ENCODE peak calls at places on chromosomes 16 and 17, in nine cellular contexts. One of them, this sample, is unnamed. For H3K4me1, the result is how much of the 10 kb centered on the place peaks cover.

GRCh38 chr17:39608601-39609000 is 881 bp upstream of the NEUROD2 start:
- DNase-seq in breast epithelium: no peak
- DNase-seq in stomach: no peak
- DNase-seq in esophagus muscularis mucosa: no peak
- DNase-seq in K562: no peak
- DNase-seq in suprapubic skin: no peak
- DNase-seq in GM12878: no peak
- DNase-seq in prostate gland: no peak
- DNase-seq in H1: peak
- DNase-seq in this sample: no peak

GRCh38 chr17:76696763-76697701 is 13.7 kb downstream of the MXRA7 start:
- DNase-seq in breast epithelium: no peak
- DNase-seq in stomach: no peak
- DNase-seq in esophagus muscularis mucosa: no peak
- DNase-seq in K562: no peak
- DNase-seq in suprapubic skin: no peak
- DNase-seq in GM12878: peak
- DNase-seq in prostate gland: no peak
- DNase-seq in H1: no peak
- DNase-seq in this sample: no peak

GRCh38 chr17:19551708-19552148 is 18.1 kb downstream of the SLC47A1 start:
- DNase-seq in breast epithelium: no peak
- DNase-seq in stomach: no peak
- DNase-seq in esophagus muscularis mucosa: no peak
- DNase-seq in K562: no peak
- DNase-seq in suprapubic skin: no peak
- DNase-seq in GM12878: no peak
- DNase-seq in prostate gland: no peak
- DNase-seq in H1: no peak
- DNase-seq in this sample: no peak

GRCh38 chr17:28598389-28598788 is 436 bp downstream of the SPAG5 start:
- DNase-seq in breast epithelium: no peak
- DNase-seq in stomach: no peak
- DNase-seq in esophagus muscularis mucosa: no peak
- DNase-seq in K562: no peak
- DNase-seq in suprapubic skin: no peak
- DNase-seq in GM12878: no peak
- DNase-seq in prostate gland: no peak
- DNase-seq in H1: no peak
- DNase-seq in this sample: no peak

GRCh38 chr16:83136924-83137323 is 510.2 kb downstream of the CDH13 start:
- DNase-seq in breast epithelium: no peak
- DNase-seq in stomach: no peak
- DNase-seq in esophagus muscularis mucosa: no peak
- DNase-seq in K562: no peak
- DNase-seq in suprapubic skin: no peak
- DNase-seq in GM12878: no peak
- DNase-seq in prostate gland: no peak
- DNase-seq in H1: no peak
- DNase-seq in this sample: no peak

GRCh38 chr16:14172200-14172805 is 101.2 kb downstream of the MRTFB start:
- DNase-seq in breast epithelium: no peak
- DNase-seq in stomach: no peak
- DNase-seq in esophagus muscularis mucosa: no peak
- DNase-seq in K562: no peak
- DNase-seq in suprapubic skin: no peak
- DNase-seq in GM12878: no peak
- DNase-seq in prostate gland: no peak
- DNase-seq in H1: no peak
- DNase-seq in this sample: no peak

GRCh38 chr17:79001190-79002020 is 8.2 kb downstream of the CANT1 start:
- DNase-seq in breast epithelium: peak
- DNase-seq in stomach: no peak
- DNase-seq in esophagus muscularis mucosa: no peak
- DNase-seq in K562: no peak
- DNase-seq in suprapubic skin: peak
- DNase-seq in GM12878: no peak
- DNase-seq in prostate gland: no peak
- DNase-seq in H1: no peak
- DNase-seq in this sample: no peak

GRCh38 chr17:50047488-50048126 is 8.3 kb upstream of the ITGA3 start:
- DNase-seq in breast epithelium: no peak
- DNase-seq in stomach: no peak
- DNase-seq in esophagus muscularis mucosa: no peak
- DNase-seq in K562: no peak
- DNase-seq in suprapubic skin: no peak
- DNase-seq in GM12878: no peak
- DNase-seq in prostate gland: no peak
- DNase-seq in H1: no peak
- DNase-seq in this sample: no peak

GRCh38 chr17:67111327-67111726 is 67.0 kb downstream of the CACNG1 start:
- DNase-seq in breast epithelium: no peak
- DNase-seq in stomach: no peak
- DNase-seq in esophagus muscularis mucosa: no peak
- DNase-seq in K562: no peak
- DNase-seq in suprapubic skin: no peak
- DNase-seq in GM12878: no peak
- DNase-seq in prostate gland: no peak
- DNase-seq in H1: no peak
- DNase-seq in this sample: no peak

GRCh38 chr17:59643159-59643857 is 23.6 kb downstream of the CLTC start:
- DNase-seq in breast epithelium: no peak
- DNase-seq in stomach: no peak
- DNase-seq in esophagus muscularis mucosa: no peak
- DNase-seq in K562: no peak
- DNase-seq in suprapubic skin: no peak
- DNase-seq in GM12878: no peak
- DNase-seq in prostate gland: no peak
- DNase-seq in H1: no peak
- DNase-seq in this sample: no peak

GRCh38 chr16:56301391-56301850 is 110.1 kb downstream of the GNAO1 start:
- DNase-seq in breast epithelium: no peak
- DNase-seq in stomach: no peak
- DNase-seq in esophagus muscularis mucosa: no peak
- DNase-seq in K562: no peak
- DNase-seq in suprapubic skin: no peak
- DNase-seq in GM12878: no peak
- DNase-seq in prostate gland: no peak
- DNase-seq in H1: no peak
- DNase-seq in this sample: no peak

GRCh38 chr16:27253526-27253930 is 15.0 kb downstream of the NSMCE1 start:
- DNase-seq in breast epithelium: no peak
- DNase-seq in stomach: no peak
- DNase-seq in esophagus muscularis mucosa: peak
- DNase-seq in K562: no peak
- DNase-seq in suprapubic skin: no peak
- DNase-seq in GM12878: no peak
- DNase-seq in prostate gland: no peak
- DNase-seq in H1: no peak
- DNase-seq in this sample: no peak

GRCh38 chr17:18250259-18250658 is 8.3 kb downstream of the FLII start:
- DNase-seq in breast epithelium: no peak
- DNase-seq in stomach: peak
- DNase-seq in esophagus muscularis mucosa: no peak
- DNase-seq in K562: no peak
- DNase-seq in suprapubic skin: no peak
- DNase-seq in GM12878: no peak
- DNase-seq in prostate gland: peak
- DNase-seq in H1: no peak
- DNase-seq in this sample: peak

GRCh38 chr16:88842308-88842756 is 14.4 kb downstream of the GALNS start:
- DNase-seq in breast epithelium: no peak
- DNase-seq in stomach: no peak
- DNase-seq in esophagus muscularis mucosa: no peak
- DNase-seq in K562: no peak
- DNase-seq in suprapubic skin: no peak
- DNase-seq in GM12878: no peak
- DNase-seq in prostate gland: no peak
- DNase-seq in H1: no peak
- DNase-seq in this sample: no peak

DNA sequence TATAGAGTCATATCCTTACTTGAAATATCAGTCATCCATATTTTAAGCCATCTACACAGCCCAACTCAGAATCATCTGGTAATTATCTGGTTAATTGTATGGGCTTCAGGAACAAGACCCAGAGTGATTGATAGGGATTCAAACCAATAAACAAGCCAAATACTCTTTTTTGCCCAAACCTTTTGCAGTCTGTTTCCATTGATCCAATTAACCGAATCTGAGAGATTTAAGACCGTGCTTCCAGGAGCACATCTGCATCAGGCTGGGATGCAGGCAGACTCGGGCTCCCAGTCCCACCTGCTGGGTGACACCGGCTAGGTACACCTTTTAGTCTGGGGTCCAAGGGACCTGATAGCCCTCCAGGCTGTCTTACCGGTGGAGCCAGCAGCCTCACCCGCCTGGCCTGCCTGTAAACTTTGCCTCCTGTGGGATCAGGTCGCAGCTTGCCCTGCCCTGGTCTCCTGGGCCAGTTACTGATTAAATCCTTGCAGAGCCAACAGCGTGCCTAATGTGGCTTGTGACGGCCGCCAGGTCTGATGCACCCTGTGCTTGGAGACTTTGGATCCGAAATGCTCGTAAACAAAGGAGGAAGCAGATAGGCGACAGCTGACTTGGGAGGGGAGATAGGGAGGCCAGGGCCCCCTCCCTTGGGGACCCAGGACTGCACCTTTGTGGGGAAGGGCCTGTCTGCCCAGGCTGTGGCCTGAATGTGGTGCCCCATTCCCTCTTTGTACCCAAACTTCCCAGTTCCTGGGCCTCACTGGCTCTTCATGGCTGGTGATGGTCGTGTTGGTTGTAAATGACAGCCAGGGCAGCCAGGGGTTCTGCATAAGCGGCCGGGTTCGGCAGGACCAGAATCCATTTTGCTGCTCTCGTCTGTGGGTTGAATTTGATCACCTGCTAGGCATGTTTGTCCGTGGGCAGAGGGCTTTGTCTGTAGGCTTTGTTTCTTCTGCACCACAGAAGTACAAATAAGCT is 3.8 kb downstream of the CMIP start:
- DNase-seq in breast epithelium: no peak
- DNase-seq in stomach: peak
- DNase-seq in esophagus muscularis mucosa: no peak
- DNase-seq in K562: no peak
- DNase-seq in suprapubic skin: no peak
- DNase-seq in GM12878: no peak
- DNase-seq in prostate gland: peak
- DNase-seq in H1: no peak
- DNase-seq in this sample: peak
- H3K4me1 ChIP-seq in breast epithelium: under half
- H3K4me1 ChIP-seq in stomach: half or more
- H3K4me1 ChIP-seq in esophagus muscularis mucosa: half or more
- H3K4me1 ChIP-seq in K562: half or more
- H3K4me1 ChIP-seq in suprapubic skin: half or more
- H3K4me1 ChIP-seq in GM12878: under half
- H3K4me1 ChIP-seq in prostate gland: under half
- H3K4me1 ChIP-seq in H1: under half
- H3K4me1 ChIP-seq in this sample: under half

GRCh38 chr16:4253394-4254150 is 11.7 kb upstream of the SRL start:
- DNase-seq in breast epithelium: peak
- DNase-seq in stomach: peak
- DNase-seq in esophagus muscularis mucosa: peak
- DNase-seq in K562: peak
- DNase-seq in suprapubic skin: peak
- DNase-seq in GM12878: peak
- DNase-seq in prostate gland: peak
- DNase-seq in H1: peak
- DNase-seq in this sample: peak
- TF ChIP-seq POLR2A in breast epithelium: peak
- TF ChIP-seq POLR2A in stomach: peak
- TF ChIP-seq POLR2A in esophagus muscularis mucosa: peak
- TF ChIP-seq POLR2A in K562: peak
- TF ChIP-seq POLR2A in suprapubic skin: peak
- TF ChIP-seq POLR2A in GM12878: peak
- TF ChIP-seq POLR2A in prostate gland: peak
- TF ChIP-seq POLR2A in H1: peak
- TF ChIP-seq POLR2A in this sample: peak

DNA sequence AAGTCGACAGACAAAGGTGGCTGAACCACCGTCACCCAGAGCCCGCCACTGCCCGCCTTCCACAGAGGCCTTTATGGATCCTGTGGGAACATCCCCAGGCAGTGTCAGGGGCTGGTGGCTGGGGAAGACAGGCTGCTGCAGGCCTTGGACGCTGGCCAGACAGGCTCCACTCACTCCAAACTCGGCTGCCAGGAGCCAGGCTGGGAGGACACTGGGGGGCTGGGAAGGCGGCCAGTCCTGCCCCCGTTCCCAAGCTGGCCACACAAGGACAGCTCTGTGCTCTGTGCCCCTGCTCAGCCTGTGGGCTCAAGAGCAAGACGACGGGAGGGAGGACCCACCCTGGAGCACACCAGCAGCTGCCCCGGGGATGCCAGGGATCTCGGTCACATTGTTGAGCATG is 7.6 kb upstream of the LCAT start:
- DNase-seq in breast epithelium: no peak
- DNase-seq in stomach: no peak
- DNase-seq in esophagus muscularis mucosa: no peak
- DNase-seq in K562: no peak
- DNase-seq in suprapubic skin: no peak
- DNase-seq in GM12878: no peak
- DNase-seq in prostate gland: no peak
- DNase-seq in H1: no peak
- DNase-seq in this sample: no peak
- TF ChIP-seq POLR2AphosphoS5 in breast epithelium: no peak
- TF ChIP-seq POLR2AphosphoS5 in stomach: no peak
- TF ChIP-seq POLR2AphosphoS5 in esophagus muscularis mucosa: peak
- TF ChIP-seq POLR2AphosphoS5 in K562: no peak
- TF ChIP-seq POLR2AphosphoS5 in suprapubic skin: no peak
- TF ChIP-seq POLR2AphosphoS5 in GM12878: no peak
- TF ChIP-seq POLR2AphosphoS5 in prostate gland: no peak
- TF ChIP-seq POLR2AphosphoS5 in H1: no peak
- TF ChIP-seq POLR2AphosphoS5 in this sample: peak

DNA sequence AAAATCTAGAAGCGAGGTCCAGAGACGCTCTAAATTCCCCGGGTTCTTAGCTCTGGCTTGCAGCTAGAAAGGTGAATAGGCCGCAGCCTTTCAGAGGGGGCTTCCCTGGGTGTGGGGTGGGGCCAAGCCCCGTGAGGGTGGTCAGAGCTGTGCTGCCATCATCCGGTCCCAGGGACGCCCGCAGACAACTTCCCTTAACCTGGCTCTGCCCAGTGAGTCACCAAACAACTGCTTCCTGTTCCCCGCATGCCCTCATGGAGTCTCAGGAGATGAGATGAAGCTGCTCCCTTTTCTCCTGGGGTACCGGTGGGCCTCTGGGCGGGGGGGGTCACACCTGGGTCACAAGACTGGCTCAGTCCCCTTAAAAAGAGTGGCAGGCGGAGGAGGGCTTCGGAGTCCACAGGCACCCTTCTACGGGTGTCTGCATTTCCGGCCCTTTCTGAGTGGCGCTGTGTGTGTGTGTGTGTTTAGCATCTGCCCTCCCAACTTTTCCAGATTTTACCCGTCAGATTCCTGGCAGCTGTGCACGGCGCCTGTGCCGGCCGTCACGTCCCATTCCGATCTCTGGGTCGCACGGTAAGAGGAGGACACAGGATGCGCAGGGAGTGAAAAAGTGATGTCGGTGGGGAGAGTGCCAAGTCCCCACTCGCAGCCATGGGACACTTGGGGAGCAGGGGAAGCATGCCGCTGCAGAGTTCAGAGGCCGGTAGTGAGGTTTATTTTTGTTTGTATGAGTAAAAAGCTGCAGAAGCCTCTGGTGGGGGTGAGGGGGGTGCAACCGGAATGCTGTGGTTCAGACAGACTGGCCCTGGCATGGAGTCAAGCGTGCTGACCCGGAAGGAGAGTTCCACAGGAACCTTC is 16.7 kb downstream of the HIC1 start:
- DNase-seq in breast epithelium: no peak
- DNase-seq in stomach: no peak
- DNase-seq in esophagus muscularis mucosa: peak
- DNase-seq in K562: no peak
- DNase-seq in suprapubic skin: peak
- DNase-seq in GM12878: no peak
- DNase-seq in prostate gland: no peak
- DNase-seq in H1: no peak
- DNase-seq in this sample: peak
- H3K4me1 ChIP-seq in breast epithelium: under half
- H3K4me1 ChIP-seq in stomach: half or more
- H3K4me1 ChIP-seq in esophagus muscularis mucosa: half or more
- H3K4me1 ChIP-seq in K562: under half
- H3K4me1 ChIP-seq in suprapubic skin: half or more
- H3K4me1 ChIP-seq in GM12878: half or more
- H3K4me1 ChIP-seq in prostate gland: under half
- H3K4me1 ChIP-seq in H1: under half
- H3K4me1 ChIP-seq in this sample: under half